ENCODE peak calls at places on chromosomes 3 and 15, in five cellular contexts. One of them, this sample, is unnamed.

GRCh38 chr15:74367296-74367854 is at the start of gene CYP11A1:
- DNase-seq in H1: no peak
- DNase-seq in HepG2: no peak
- DNase-seq in WTC11: peak
- DNase-seq in K562: no peak
- DNase-seq in this sample: no peak

GRCh38 chr3:130831716-130832400 is 62.0 kb upstream of the ATP2C1 start:
- DNase-seq in H1: peak
- DNase-seq in HepG2: no peak
- DNase-seq in WTC11: peak
- DNase-seq in K562: no peak
- DNase-seq in this sample: no peak

GRCh38 chr3:16741890-16742289 is 136.7 kb upstream of the DAZL start:
- DNase-seq in H1: no peak
- DNase-seq in HepG2: no peak
- DNase-seq in WTC11: no peak
- DNase-seq in K562: no peak
- DNase-seq in this sample: no peak

GRCh38 chr3:20405731-20406130 is 219.7 kb upstream of the SGO1 start:
- DNase-seq in H1: no peak
- DNase-seq in HepG2: no peak
- DNase-seq in WTC11: no peak
- DNase-seq in K562: no peak
- DNase-seq in this sample: no peak

GRCh38 chr3:141421639-141422319 is 53.5 kb downstream of the ZBTB38 start:
- DNase-seq in H1: no peak
- DNase-seq in HepG2: no peak
- DNase-seq in WTC11: no peak
- DNase-seq in K562: no peak
- DNase-seq in this sample: no peak

GRCh38 chr3:83230841-83231240 is 1469.4 kb upstream of the GBE1 start:
- DNase-seq in H1: no peak
- DNase-seq in HepG2: no peak
- DNase-seq in WTC11: no peak
- DNase-seq in K562: no peak
- DNase-seq in this sample: no peak

GRCh38 chr3:146187334-146187950 is 26.5 kb upstream of the PLOD2 start:
- DNase-seq in H1: no peak
- DNase-seq in HepG2: no peak
- DNase-seq in WTC11: peak
- DNase-seq in K562: no peak
- DNase-seq in this sample: peak

GRCh38 chr3:112815981-112816380 is 30.7 kb downstream of the CD200R1L start:
- DNase-seq in H1: no peak
- DNase-seq in HepG2: no peak
- DNase-seq in WTC11: no peak
- DNase-seq in K562: no peak
- DNase-seq in this sample: no peak

GRCh38 chr3:168511428-168512014 is 415.8 kb upstream of the GOLIM4 start:
- DNase-seq in H1: no peak
- DNase-seq in HepG2: no peak
- DNase-seq in WTC11: no peak
- DNase-seq in K562: peak
- DNase-seq in this sample: peak

GRCh38 chr3:56851966-56852884 is 50.5 kb upstream of the ARHGEF3 start:
- DNase-seq in H1: no peak
- DNase-seq in HepG2: no peak
- DNase-seq in WTC11: no peak
- DNase-seq in K562: no peak
- DNase-seq in this sample: no peak

GRCh38 chr3:134965849-134966248 is 170.8 kb downstream of the EPHB1 start:
- DNase-seq in H1: no peak
- DNase-seq in HepG2: no peak
- DNase-seq in WTC11: no peak
- DNase-seq in K562: no peak
- DNase-seq in this sample: no peak

GRCh38 chr3:194874206-194874605 is 188.5 kb downstream of the FAM43A start:
- DNase-seq in H1: peak
- DNase-seq in HepG2: no peak
- DNase-seq in WTC11: no peak
- DNase-seq in K562: no peak
- DNase-seq in this sample: no peak

GRCh38 chr15:58426501-58426900 is 5.3 kb upstream of the LIPC start:
- DNase-seq in H1: no peak
- DNase-seq in HepG2: no peak
- DNase-seq in WTC11: no peak
- DNase-seq in K562: no peak
- DNase-seq in this sample: no peak

GRCh38 chr3:169838511-169838910 is 25.8 kb upstream of the LRRC34 start:
- DNase-seq in H1: no peak
- DNase-seq in HepG2: no peak
- DNase-seq in WTC11: no peak
- DNase-seq in K562: no peak
- DNase-seq in this sample: no peak

GRCh38 chr15:39404767-39405173 is 176.1 kb upstream of the THBS1 start:
- DNase-seq in H1: no peak
- DNase-seq in HepG2: no peak
- DNase-seq in WTC11: no peak
- DNase-seq in K562: peak
- DNase-seq in this sample: no peak

GRCh38 chr3:188490416-188490815 is 336.5 kb downstream of the LPP start:
- DNase-seq in H1: no peak
- DNase-seq in HepG2: no peak
- DNase-seq in WTC11: no peak
- DNase-seq in K562: no peak
- DNase-seq in this sample: no peak

GRCh38 chr3:188491276-188491687 is 337.3 kb downstream of the LPP start:
- DNase-seq in H1: no peak
- DNase-seq in HepG2: no peak
- DNase-seq in WTC11: no peak
- DNase-seq in K562: no peak
- DNase-seq in this sample: no peak

GRCh38 chr3:188486952-188487351 is 333.0 kb downstream of the LPP start:
- DNase-seq in H1: no peak
- DNase-seq in HepG2: no peak
- DNase-seq in WTC11: no peak
- DNase-seq in K562: no peak
- DNase-seq in this sample: no peak

GRCh38 chr3:188487652-188488051 is 333.7 kb downstream of the LPP start:
- DNase-seq in H1: no peak
- DNase-seq in HepG2: no peak
- DNase-seq in WTC11: no peak
- DNase-seq in K562: no peak
- DNase-seq in this sample: no peak

GRCh38 chr3:188489639-188490405 is 335.9 kb downstream of the LPP start:
- DNase-seq in H1: no peak
- DNase-seq in HepG2: no peak
- DNase-seq in WTC11: no peak
- DNase-seq in K562: no peak
- DNase-seq in this sample: no peak
- TF ChIP-seq CREB1 in H1: no peak
- TF ChIP-seq CREB1 in HepG2: no peak
- TF ChIP-seq CREB1 in WTC11: no peak
- TF ChIP-seq CREB1 in K562: no peak
- TF ChIP-seq CREB1 in this sample: no peak

GRCh38 chr3:49296781-49297420 is 19.9 kb upstream of the C3orf62 start:
- DNase-seq in H1: no peak
- DNase-seq in HepG2: no peak
- DNase-seq in WTC11: no peak
- DNase-seq in K562: no peak
- DNase-seq in this sample: no peak

GRCh38 chr3:49298511-49298910 is 21.5 kb upstream of the C3orf62 start:
- DNase-seq in H1: no peak
- DNase-seq in HepG2: peak
- DNase-seq in WTC11: no peak
- DNase-seq in K562: no peak
- DNase-seq in this sample: no peak

GRCh38 chr3:49294343-49294742 is 17.3 kb upstream of the C3orf62 start:
- DNase-seq in H1: no peak
- DNase-seq in HepG2: no peak
- DNase-seq in WTC11: no peak
- DNase-seq in K562: no peak
- DNase-seq in this sample: no peak

GRCh38 chr3:49300595-49300994 is 23.6 kb upstream of the C3orf62 start:
- DNase-seq in H1: no peak
- DNase-seq in HepG2: peak
- DNase-seq in WTC11: no peak
- DNase-seq in K562: no peak
- DNase-seq in this sample: no peak

DNA sequence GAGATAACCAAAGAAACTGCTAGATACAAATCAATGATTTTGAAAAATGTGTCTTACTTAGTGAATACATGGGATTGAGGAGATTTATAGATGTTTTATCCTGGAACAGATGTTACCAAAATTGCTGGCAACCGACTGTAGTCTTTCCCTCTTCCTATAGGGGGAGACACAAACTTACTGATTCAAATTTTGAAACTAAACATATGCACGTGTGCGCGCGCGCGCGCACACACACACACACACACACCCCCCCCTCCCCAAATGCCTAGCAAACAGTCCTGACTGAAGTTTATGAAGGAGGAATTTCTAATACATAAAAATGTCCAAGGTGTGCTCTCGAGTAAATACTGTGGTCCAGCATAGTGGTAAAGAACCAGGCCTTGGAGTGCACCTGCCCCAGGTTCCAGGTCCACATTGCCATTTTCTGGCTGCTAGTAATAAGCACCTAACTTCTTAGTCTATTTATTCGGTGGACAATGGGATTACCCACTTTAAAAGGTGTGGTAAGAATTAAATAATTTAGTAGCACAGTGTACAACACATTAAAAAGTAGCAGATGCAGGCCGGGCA is 18.5 kb upstream of the C3orf62 start:
- DNase-seq in H1: no peak
- DNase-seq in HepG2: peak
- DNase-seq in WTC11: peak
- DNase-seq in K562: peak
- DNase-seq in this sample: peak
- TF ChIP-seq CREB1 in H1: no peak
- TF ChIP-seq CREB1 in HepG2: no peak
- TF ChIP-seq CREB1 in WTC11: no peak
- TF ChIP-seq CREB1 in K562: no peak
- TF ChIP-seq CREB1 in this sample: no peak

DNA sequence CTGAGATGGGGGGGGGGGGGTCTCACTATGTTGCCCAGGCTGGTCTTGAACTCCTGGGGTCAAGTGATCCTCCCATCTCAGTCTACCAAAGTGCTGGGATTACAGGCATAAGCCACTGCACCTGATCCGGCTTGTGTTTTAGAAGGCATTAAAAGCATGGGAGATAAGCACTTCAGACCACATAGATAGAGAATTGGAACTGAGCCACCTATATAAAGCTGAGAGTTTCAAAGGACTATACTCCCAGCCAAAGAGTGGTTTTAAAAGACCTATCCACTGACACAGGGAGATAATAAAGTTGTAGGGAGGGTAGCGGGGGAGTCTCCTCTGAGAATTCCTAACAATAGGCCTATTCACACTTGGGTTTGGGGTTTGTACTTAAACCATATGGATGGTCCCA is 34.8 kb downstream of the DENND4A start:
- DNase-seq in H1: no peak
- DNase-seq in HepG2: peak
- DNase-seq in WTC11: no peak
- DNase-seq in K562: no peak
- DNase-seq in this sample: no peak
- TF ChIP-seq CREB1 in H1: no peak
- TF ChIP-seq CREB1 in HepG2: no peak
- TF ChIP-seq CREB1 in WTC11: no peak
- TF ChIP-seq CREB1 in K562: no peak
- TF ChIP-seq CREB1 in this sample: no peak

DNA sequence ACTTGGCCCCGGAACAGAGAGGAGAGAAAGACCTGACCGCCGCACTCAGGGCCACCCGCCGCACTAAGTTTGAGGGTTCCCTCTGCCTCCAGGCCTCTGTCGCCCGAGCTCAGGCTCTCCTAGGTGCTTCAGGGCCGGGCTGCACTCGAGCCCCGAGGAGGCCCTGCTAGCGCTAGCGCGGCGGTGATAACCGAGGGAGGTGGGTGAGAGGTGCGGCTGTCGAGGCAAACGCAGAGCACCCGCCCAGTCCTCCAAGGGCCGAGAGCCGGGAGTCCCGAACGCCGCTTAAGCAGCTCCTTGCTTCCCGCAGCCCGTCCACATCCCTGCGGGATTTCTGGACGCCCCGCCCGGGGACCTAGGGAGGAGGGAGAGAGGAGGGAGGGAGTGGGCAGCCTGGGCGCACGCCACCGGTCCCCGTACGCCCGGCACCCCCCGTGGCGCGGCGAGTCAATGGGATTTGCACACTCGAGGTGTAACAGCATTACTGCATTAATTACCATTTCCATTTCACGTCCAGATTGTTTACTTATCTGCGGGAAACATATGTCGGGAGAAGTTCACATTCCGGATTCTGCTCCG is 6.8 kb downstream of the SOX14 start:
- DNase-seq in H1: peak
- DNase-seq in HepG2: no peak
- DNase-seq in WTC11: peak
- DNase-seq in K562: no peak
- DNase-seq in this sample: peak
- TF ChIP-seq CREB1 in H1: no peak
- TF ChIP-seq CREB1 in HepG2: no peak
- TF ChIP-seq CREB1 in WTC11: no peak
- TF ChIP-seq CREB1 in K562: no peak
- TF ChIP-seq CREB1 in this sample: no peak

This sample was measured in GM23338.